ENCODE peak calls at places on chromosomes 13 and 19, in eight cellular contexts. S is mesenchymal stem cell; C is HAP-1; Q is CD4-positive, alpha-beta memory T cell; W is prostate gland; F is heart left ventricle; B is psoas muscle; Z is MM.1S. K is an unnamed sample.

GRCh38 chr13:78133511-78133910 is 214.9 kb upstream of the EDNRB start:
- DNase-seq in C (no peak), W (no peak), B (no peak), Q (no peak), F (no peak), Z (no peak), S (no peak), K (no peak)

GRCh38 chr13:75935805-75936204 is 299.7 kb downstream of the LMO7 start:
- DNase-seq in B (no peak), Q (no peak), S (no peak), C (no peak), W (no peak), F (no peak), Z (no peak), K (no peak)

GRCh38 chr19:10112895-10113591 is 1.6 kb downstream of the P2RY11 start:
- DNase-seq in F (no peak), C (peak; percentile 84), S (no peak), Q (peak; percentile 67), B (peak; percentile 59), W (no peak), Z (peak; percentile 46), K (peak; percentile 37)

GRCh38 chr19:1177322-1178114 is 3.5 kb upstream of the SBNO2 start:
- DNase-seq in Z (peak; percentile 2), W (no peak), Q (no peak), S (peak; percentile 91), B (no peak), F (no peak), C (no peak), K (no peak)

GRCh38 chr19:53091413-53091812 is 11.8 kb downstream of the ZNF160 start:
- DNase-seq in S (no peak), Z (no peak), Q (no peak), W (no peak), C (no peak), F (no peak), B (no peak), K (no peak)

GRCh38 chr19:1453525-1454371 is 3.8 kb downstream of the APC2 start:
- DNase-seq in C (peak; percentile 84), S (no peak), Q (no peak), F (no peak), W (no peak), B (no peak), Z (no peak), K (peak; percentile 19)

GRCh38 chr19:44876930-44877530 is 14.0 kb upstream of the TOMM40 start:
- DNase-seq in F (no peak), Z (no peak), C (no peak), B (no peak), S (no peak), Q (peak; percentile 5), W (no peak), K (no peak)

GRCh38 chr19:6728346-6728745 is 7.9 kb upstream of the C3 start:
- DNase-seq in F (no peak), W (no peak), Z (no peak), Q (no peak), C (no peak), S (no peak), B (no peak), K (no peak)

GRCh38 chr19:57103573-57104277 is 16.1 kb upstream of the USP29 start:
- DNase-seq in Z (peak; percentile 59), W (peak; percentile 39), B (peak; percentile 52), S (peak; percentile 22), C (peak; percentile 51), Q (peak; percentile 64), F (peak; percentile 43), K (peak; percentile 61)

GRCh38 chr19:7497292-7497691 is 8.5 kb upstream of the PEX11G start:
- DNase-seq in B (no peak), S (peak; percentile 46), Z (peak; percentile 34), Q (no peak), F (no peak), C (peak; percentile 53), W (no peak), K (no peak)

GRCh38 chr13:36536546-36536945 is 104.3 kb downstream of the CCNA1 start:
- DNase-seq in S (no peak), W (no peak), B (no peak), Q (no peak), F (no peak), C (no peak), Z (no peak), K (no peak)

GRCh38 chr13:114118086-114118762 is 14.2 kb downstream of the RASA3 start:
- DNase-seq in S (peak; percentile 39), F (no peak), Q (no peak), C (no peak), B (peak; percentile 7), W (no peak), Z (no peak), K (no peak)

GRCh38 chr13:43270043-43270830 is 246.9 kb downstream of the DNAJC15 start:
- DNase-seq in W (no peak), Q (no peak), F (no peak), Z (no peak), S (peak; percentile 37), B (no peak), C (peak; percentile 81), K (no peak)

GRCh38 chr13:106156468-106156867 is 379.0 kb downstream of the EFNB2 start:
- DNase-seq in W (no peak), Z (no peak), B (no peak), Q (no peak), C (no peak), F (no peak), S (peak; percentile 97), K (no peak)

GRCh38 chr13:100707818-100708740 is 33.5 kb upstream of the TMTC4 start:
- DNase-seq in B (no peak), Q (no peak), W (no peak), F (no peak), Z (no peak), C (no peak), S (no peak), K (no peak)

GRCh38 chr19:48283908-48284307 is 14.0 kb downstream of the ZNF114 start:
- DNase-seq in Q (no peak), S (peak; percentile 76), W (no peak), C (no peak), B (no peak), F (no peak), Z (no peak), K (no peak)

GRCh38 chr19:12866416-12867119 is 14.7 kb downstream of the DNASE2 start:
- DNase-seq in Z (no peak), S (no peak), Q (no peak), F (no peak), W (no peak), B (no peak), C (no peak), K (no peak)

GRCh38 chr19:17109962-17110598 is 34.5 kb downstream of the MYO9B start:
- DNase-seq in B (peak; percentile 58), C (no peak), Q (no peak), S (no peak), W (no peak), F (peak; percentile 66), Z (no peak), K (peak; percentile 10)

GRCh38 chr13:50410921-50411712 is 395.9 kb downstream of the KCNRG start:
- DNase-seq in W (no peak), S (peak; percentile 89), B (no peak), Z (no peak), Q (no peak), C (no peak), F (no peak), K (no peak)

GRCh38 chr13:77699059-77699680 is 1.7 kb downstream of the SLAIN1 start:
- DNase-seq in Z (no peak), S (peak; percentile 3), W (no peak), B (no peak), F (no peak), C (no peak), Q (no peak), K (no peak)

GRCh38 chr13:76516013-76516412 is 370.2 kb downstream of the KCTD12 start:
- DNase-seq in C (no peak), B (no peak), Q (no peak), S (peak; percentile 82), Z (no peak), F (no peak), W (no peak), K (no peak)

GRCh38 chr19:51064534-51065220 is at the start of gene KLK13:
- DNase-seq in Z (no peak), Q (no peak), F (peak; percentile 37), W (no peak), C (peak; percentile 34), S (no peak), B (peak; percentile 30), K (peak; percentile 2)

DNA sequence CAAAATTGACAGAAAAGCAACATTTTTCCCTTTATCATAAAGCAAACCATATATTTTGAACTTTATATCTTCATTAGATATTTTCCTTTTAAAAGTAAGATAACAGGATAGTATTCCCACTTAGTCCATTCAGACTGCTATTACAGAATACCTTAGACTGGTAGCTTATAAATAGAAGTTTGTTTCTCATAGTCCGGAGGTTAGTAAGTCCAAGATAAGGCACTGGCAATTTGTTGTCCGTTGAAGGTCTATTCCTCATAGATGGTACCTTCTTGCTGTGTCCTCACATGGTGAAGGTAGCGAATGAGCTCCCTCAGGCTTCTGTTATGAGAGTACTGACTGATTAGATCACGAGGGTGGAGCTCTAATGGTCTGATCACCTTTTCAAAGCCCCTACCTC is 70.4 kb downstream of the ZMYM2 start:
- DNase-seq in Q (no peak), F (no peak), Z (no peak), C (no peak), W (no peak), B (no peak), S (no peak), K (no peak)
- H3K36me3 ChIP-seq in Q (peaks cover 16% of the 10 kb centered on the region), F (peaks cover 8% of the 10 kb centered on the region), Z (no peaks in the 10 kb centered on the region), C (peaks cover 23% of the 10 kb centered on the region), W (no peaks in the 10 kb centered on the region), B (peaks cover 55% of the 10 kb centered on the region), S (peaks cover 12% of the 10 kb centered on the region), K (peaks cover 28% of the 10 kb centered on the region)

DNA sequence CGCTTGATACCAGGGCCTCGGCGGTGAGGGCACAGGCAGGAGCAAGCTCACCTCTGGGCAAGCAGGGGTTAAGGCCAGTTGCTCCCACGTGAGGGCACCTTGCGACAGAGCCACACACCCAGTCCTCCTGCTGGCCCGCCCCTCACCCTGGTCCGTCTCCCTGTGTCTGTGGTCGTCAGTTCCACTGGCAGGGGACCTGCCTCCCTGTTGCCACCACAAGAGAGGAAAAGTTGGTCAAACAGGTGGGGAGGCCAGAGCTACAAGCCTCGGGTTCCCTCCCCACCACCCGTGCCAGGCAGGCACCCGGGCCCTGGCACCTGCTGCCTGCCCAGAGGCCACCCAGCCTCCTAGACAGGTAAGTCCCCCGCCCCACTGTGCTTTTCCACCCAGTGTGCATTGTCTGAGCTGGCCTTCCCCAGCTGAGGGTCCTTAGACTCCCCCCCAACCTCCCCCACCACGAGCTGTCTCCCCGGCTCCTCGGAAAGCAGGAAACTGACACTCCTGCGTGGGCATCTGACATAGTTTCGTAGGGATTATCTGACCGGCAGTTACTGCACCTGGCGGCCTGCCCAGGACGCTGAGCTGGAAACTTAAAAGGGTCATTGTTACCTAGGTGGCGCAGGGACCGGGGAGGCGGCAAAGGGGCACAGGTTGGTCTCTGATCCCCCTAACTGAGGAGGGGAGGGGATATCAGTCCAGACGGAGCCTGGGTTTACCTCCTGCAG is at the start of gene TJP3:
- DNase-seq in F (no peak), W (peak; percentile 69), B (no peak), S (no peak), C (peak; percentile 45), Q (no peak), Z (peak; percentile 58), K (peak; percentile 84)
- H3K4me3 ChIP-seq in F (no peak within 1 kb of the TSS), W (peak within 1 kb of the TSS; percentile 18), B (peak within 1 kb of the TSS; percentile 51), S (no peak within 1 kb of the TSS), C (no peak within 1 kb of the TSS), Q (no peak within 1 kb of the TSS), Z (peak within 1 kb of the TSS; percentile 42), K (no peak within 1 kb of the TSS)

GRCh38 chr13:28704919-28705318 is 13.9 kb downstream of the SLC46A3 start:
- DNase-seq in W (no peak), B (no peak), F (no peak), Q (no peak), C (no peak), S (no peak), Z (no peak), K (no peak)
- H3K4me1 ChIP-seq in W (no peaks in the 10 kb centered on the region), B (peaks cover 9% of the 10 kb centered on the region), F (no peaks in the 10 kb centered on the region), Q (no peaks in the 10 kb centered on the region), C (peaks cover 6% of the 10 kb centered on the region), S (peaks cover 2% of the 10 kb centered on the region), Z (no peaks in the 10 kb centered on the region), K (no peaks in the 10 kb centered on the region)

GRCh38 chr19:11198175-11198534 is 810 bp upstream of the KANK2 start:
- DNase-seq in B (no peak), Q (no peak), Z (no peak), C (no peak), S (no peak), W (no peak), F (no peak), K (no peak)
- H3K36me3 ChIP-seq in B (peaks cover 15% of the 10 kb centered on the region), Q (no peaks in the 10 kb centered on the region), Z (no peaks in the 10 kb centered on the region), C (no peaks in the 10 kb centered on the region), S (peaks cover 50% of the 10 kb centered on the region), W (no peaks in the 10 kb centered on the region), F (peaks cover 7% of the 10 kb centered on the region), K (peaks cover 7% of the 10 kb centered on the region)